ENCODE peak calls at places on chromosomes 16 and 17, in four cellular contexts. D is IMR-90, U is endothelial cell of umbilical vein, K is K562. A is an unnamed sample.

GRCh38 chr16:52537463-52537862 is 9.5 kb downstream of the TOX3 start:
- DNase-seq in D (no peak), K (no peak), U (no peak), A (no peak)

GRCh38 chr16:51164167-51164566 is 13.1 kb upstream of the SALL1 start:
- DNase-seq in K (no peak), D (peak; percentile 67), U (no peak), A (no peak)

GRCh38 chr16:30382398-30383015 is at the start of gene SEPTIN1:
- DNase-seq in K (no peak), D (no peak), U (no peak), A (no peak)

GRCh38 chr16:72013389-72013788 is 4.8 kb downstream of the DHODH start:
- DNase-seq in U (no peak), D (peak; percentile 5), K (peak; percentile 38), A (peak; percentile 45)

GRCh38 chr17:75738218-75738802 is 17.1 kb downstream of the ITGB4 start:
- DNase-seq in D (peak; percentile 27), U (no peak), K (peak; percentile 37), A (no peak)

GRCh38 chr17:27226611-27227234 is 67.2 kb upstream of the WSB1 start:
- DNase-seq in K (no peak), D (peak; percentile 75), U (peak; percentile 56), A (no peak)

GRCh38 chr16:53817117-53817516 is 113.2 kb downstream of the FTO start:
- DNase-seq in U (peak; percentile 64), D (peak; percentile 96), K (no peak), A (peak; percentile 67)

GRCh38 chr17:57948555-57949420 is 6.4 kb downstream of the CUEDC1 start:
- DNase-seq in U (peak; percentile 43), K (peak; percentile 37), D (peak; percentile 96), A (peak; percentile 90)

GRCh38 chr16:50371936-50372595 is 3.3 kb upstream of the BRD7 start:
- DNase-seq in D (no peak), U (no peak), K (peak; percentile 21), A (no peak)

GRCh38 chr16:5430598-5430997 is 333.0 kb upstream of the EEF2KMT start:
- DNase-seq in D (no peak), U (no peak), K (no peak), A (no peak)

GRCh38 chr16:19559242-19559910 is 3.9 kb downstream of the VPS35L start:
- DNase-seq in D (peak; percentile 69), K (peak; percentile 67), U (peak; percentile 59), A (peak; percentile 45)

GRCh38 chr16:53458623-53459022 is 24.4 kb downstream of the RBL2 start:
- DNase-seq in U (no peak), K (peak; percentile 24), D (no peak), A (no peak)

GRCh38 chr17:82642022-82642421 is 6.2 kb downstream of the WDR45B start:
- DNase-seq in K (no peak), D (no peak), U (no peak), A (no peak)

GRCh38 chr17:76753061-76753961 is 15.4 kb downstream of the MFSD11 start:
- DNase-seq in U (no peak), K (no peak), D (no peak), A (no peak)

GRCh38 chr17:76755285-76755684 is 17.4 kb downstream of the MFSD11 start:
- DNase-seq in K (peak; percentile 12), D (no peak), U (no peak), A (no peak)

GRCh38 chr17:76758570-76758969 is 20.7 kb downstream of the MFSD11 start:
- DNase-seq in U (no peak), K (no peak), D (no peak), A (no peak)
- H3K9me1 ChIP-seq in U (no peaks in the 10 kb centered on the region), K (no peaks in the 10 kb centered on the region), D (peaks cover 9% of the 10 kb centered on the region), A (no peaks in the 10 kb centered on the region)

GRCh38 chr16:35569413-35569812 is 2110.0 kb downstream of the TP53TG3F start:
- DNase-seq in U (no peak), D (no peak), K (no peak), A (no peak)
- H3K9me1 ChIP-seq in U (no peaks in the 10 kb centered on the region), D (no peaks in the 10 kb centered on the region), K (no peaks in the 10 kb centered on the region), A (no peaks in the 10 kb centered on the region)

GRCh38 chr17:59181481-59181880 is 25.9 kb downstream of the PRR11 start:
- DNase-seq in U (no peak), D (no peak), K (no peak), A (no peak)
- H3K9me1 ChIP-seq in U (no peaks in the 10 kb centered on the region), D (no peaks in the 10 kb centered on the region), K (no peaks in the 10 kb centered on the region), A (no peaks in the 10 kb centered on the region)

GRCh38 chr17:45113424-45113754 is 18.9 kb downstream of the PLCD3 start:
- DNase-seq in K (no peak), D (no peak), U (no peak), A (no peak)

GRCh38 chr17:45114117-45114932 is 18.0 kb downstream of the PLCD3 start:
- DNase-seq in U (no peak), K (no peak), D (no peak), A (no peak)

GRCh38 chr17:45110676-45111611 is 21.4 kb downstream of the PLCD3 start:
- DNase-seq in U (no peak), K (no peak), D (no peak), A (no peak)

GRCh38 chr17:45112559-45113423 is 19.5 kb downstream of the PLCD3 start:
- DNase-seq in U (no peak), D (no peak), K (no peak), A (no peak)

GRCh38 chr17:45111838-45112237 is 20.5 kb downstream of the PLCD3 start:
- DNase-seq in D (no peak), U (no peak), K (no peak), A (no peak)
- H3K9me1 ChIP-seq in D (no peaks in the 10 kb centered on the region), U (no peaks in the 10 kb centered on the region), K (no peaks in the 10 kb centered on the region), A (no peaks in the 10 kb centered on the region)

GRCh38 chr17:4161179-4161559 is 18.2 kb downstream of the CYB5D2 start:
- DNase-seq in K (peak; percentile 30), U (peak; percentile 69), D (peak; percentile 93), A (peak; percentile 42)

GRCh38 chr17:4162775-4163498 is 19.9 kb downstream of the CYB5D2 start:
- DNase-seq in D (peak; percentile 13), K (no peak), U (no peak), A (no peak)

GRCh38 chr17:4162366-4162765 is 19.4 kb downstream of the CYB5D2 start:
- DNase-seq in D (no peak), U (no peak), K (no peak), A (no peak)

GRCh38 chr17:4160294-4160859 is 17.4 kb downstream of the CYB5D2 start:
- DNase-seq in U (no peak), D (no peak), K (no peak), A (no peak)

GRCh38 chr17:4161560-4162221 is 18.7 kb downstream of the CYB5D2 start:
- DNase-seq in K (peak; percentile 37), U (no peak), D (no peak), A (no peak)
- H3K9me1 ChIP-seq in K (no peaks in the 10 kb centered on the region), U (no peaks in the 10 kb centered on the region), D (peaks cover 31% of the 10 kb centered on the region), A (peaks cover 2% of the 10 kb centered on the region)

GRCh38 chr17:44779211-44780025 is 20.6 kb downstream of the ADAM11 start:
- DNase-seq in U (peak; percentile 79), D (peak; percentile 70), K (peak; percentile 88), A (no peak)
- H3K9me1 ChIP-seq in U (no peaks in the 10 kb centered on the region), D (no peaks in the 10 kb centered on the region), K (no peaks in the 10 kb centered on the region), A (no peaks in the 10 kb centered on the region)

GRCh38 chr16:56916571-56917403 is 15.2 kb upstream of the HERPUD1 start:
- DNase-seq in U (no peak), D (no peak), K (no peak), A (no peak)
- H3K9me1 ChIP-seq in U (no peaks in the 10 kb centered on the region), D (peaks cover 17% of the 10 kb centered on the region), K (peaks cover 5% of the 10 kb centered on the region), A (no peaks in the 10 kb centered on the region)

GRCh38 chr16:23500212-23500865 is 10.0 kb downstream of the GGA2 start:
- DNase-seq in D (no peak), U (no peak), K (no peak), A (no peak)
- H3K9me1 ChIP-seq in D (peaks cover 19% of the 10 kb centered on the region), U (no peaks in the 10 kb centered on the region), K (peaks cover 10% of the 10 kb centered on the region), A (peaks cover 4% of the 10 kb centered on the region)

DNA sequence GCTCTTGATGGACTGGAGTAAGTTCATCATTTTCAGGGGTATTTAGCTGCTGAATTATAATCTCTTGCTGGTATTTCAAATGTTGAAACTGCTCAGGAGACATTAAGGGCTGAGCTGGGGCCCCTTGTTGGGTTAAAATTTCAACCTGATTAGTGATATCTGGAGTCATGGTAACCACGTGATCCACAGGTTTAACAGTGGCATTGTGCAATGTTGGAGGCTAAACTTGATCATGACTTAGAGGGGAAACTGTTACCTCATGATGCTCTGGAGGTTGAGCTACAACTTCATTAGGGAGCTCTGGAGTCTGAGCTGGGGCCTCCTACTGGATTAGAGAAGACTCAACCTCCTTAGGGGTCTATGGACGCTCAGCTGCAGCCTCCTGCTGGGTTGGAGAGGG is 17.2 kb upstream of the MPP2 start:
- DNase-seq in K (no peak), D (no peak), U (no peak), A (no peak)
- H3K9me1 ChIP-seq in K (no peaks in the 10 kb centered on the region), D (no peaks in the 10 kb centered on the region), U (no peaks in the 10 kb centered on the region), A (no peaks in the 10 kb centered on the region)

A was measured in keratinocyte.